ENCODE peak calls at places on chromosomes 4 and X, in five cellular contexts. G is fibroblast of pulmonary artery, Y is NCI-H187, P is cardiac muscle cell, M is GM19239. O is an unnamed sample.

GRCh38 chr4:2931765-2932560 is 31.2 kb downstream of the NOP14 start:
- DNase-seq in G (no peak), Y (no peak), P (no peak), M (peak), O (no peak)

GRCh38 chr4:106312377-106312776 is 3.6 kb downstream of the TBCK start:
- DNase-seq in G (peak), Y (no peak), P (no peak), M (no peak), O (no peak)

GRCh38 chr4:105088110-105088879 is 58.4 kb upstream of the TET2 start:
- DNase-seq in G (peak), Y (no peak), P (peak), M (no peak), O (no peak)

GRCh38 chrX:117973175-117974075 is 143.2 kb downstream of the KLHL13 start:
- DNase-seq in G (no peak), Y (no peak), P (no peak), M (no peak), O (no peak)

GRCh38 chrX:349196-349595 is 30.6 kb upstream of the GTPBP6 start:
- DNase-seq in G (peak), Y (no peak), P (peak), M (no peak), O (no peak)

GRCh38 chrX:129925305-129926092 is 19.5 kb downstream of the UTP14A start:
- DNase-seq in G (peak), Y (no peak), P (peak), M (no peak), O (peak)

GRCh38 chrX:118420462-118420861 is 74.6 kb downstream of the WDR44 start:
- DNase-seq in G (peak), Y (no peak), P (peak), M (peak), O (no peak)

GRCh38 chr4:41144812-41145211 is 69.5 kb downstream of the APBB2 start:
- DNase-seq in G (no peak), Y (no peak), P (peak), M (no peak), O (no peak)

GRCh38 chrX:136823175-136823574 is 42.4 kb upstream of the ARHGEF6 start:
- DNase-seq in G (no peak), Y (no peak), P (no peak), M (no peak), O (no peak)

GRCh38 chr4:84870398-84871163 is 95.9 kb downstream of the WDFY3 start:
- DNase-seq in G (peak), Y (no peak), P (peak), M (no peak), O (no peak)

GRCh38 chr4:15956179-15956850 is 6.7 kb downstream of the FGFBP2 start:
- DNase-seq in G (peak), Y (peak), P (peak), M (peak), O (peak)

GRCh38 chr4:141807073-141807472 is 170.7 kb downstream of the IL15 start:
- DNase-seq in G (peak), Y (no peak), P (peak), M (no peak), O (no peak)

GRCh38 chr4:99404595-99405287 is 30.4 kb downstream of the ADH7 start:
- DNase-seq in G (peak), Y (no peak), P (peak), M (peak), O (no peak)

GRCh38 chrX:34350552-34350951 is 218.4 kb upstream of the FAM47A start:
- DNase-seq in G (peak), Y (no peak), P (peak), M (no peak), O (no peak)

GRCh38 chr4:9898596-9899345 is 117.3 kb downstream of the DRD5 start:
- DNase-seq in G (peak), Y (no peak), P (peak), M (no peak), O (no peak)

GRCh38 chr4:169070071-169070894 is 60.2 kb upstream of the CBR4 start:
- DNase-seq in G (peak), Y (peak), P (peak), M (no peak), O (no peak)

GRCh38 chrX:107747596-107748161 is 27.9 kb downstream of the TSC22D3 start:
- DNase-seq in G (peak), Y (no peak), P (peak), M (no peak), O (no peak)

GRCh38 chr4:147940144-147940543 is 208.3 kb downstream of the ARHGAP10 start:
- DNase-seq in G (no peak), Y (no peak), P (peak), M (no peak), O (no peak)

GRCh38 chr4:81466841-81467671 is 4.7 kb downstream of the RASGEF1B start:
- DNase-seq in G (peak), Y (peak), P (peak), M (peak), O (peak)

GRCh38 chrX:153406011-153406410 is 4.9 kb upstream of the PNMA6E start:
- DNase-seq in G (no peak), Y (no peak), P (no peak), M (no peak), O (no peak)

GRCh38 chr4:8618961-8619720 is 26.6 kb downstream of the CPZ start:
- DNase-seq in G (no peak), Y (no peak), P (no peak), M (no peak), O (no peak)

GRCh38 chr4:153564630-153565525 is 98.7 kb downstream of the TMEM131L start:
- DNase-seq in G (peak), Y (no peak), P (no peak), M (no peak), O (no peak)

GRCh38 chr4:26568446-26568994 is 15.4 kb upstream of the TBC1D19 start:
- DNase-seq in G (peak), Y (no peak), P (peak), M (no peak), O (no peak)

GRCh38 chrX:4249401-4249800 is 536.0 kb upstream of the PRKX start:
- DNase-seq in G (no peak), Y (no peak), P (no peak), M (no peak), O (no peak)

GRCh38 chr4:53067125-53067802 is 205.1 kb downstream of the RASL11B start:
- DNase-seq in G (no peak), Y (no peak), P (no peak), M (no peak), O (no peak)

GRCh38 chr4:3773552-3774001 is 7.4 kb downstream of the ADRA2C start:
- DNase-seq in G (no peak), Y (no peak), P (no peak), M (no peak), O (no peak)

GRCh38 chr4:155973639-155974475 is 20.2 kb upstream of the CTSO start:
- DNase-seq in G (peak), Y (no peak), P (peak), M (no peak), O (no peak)

GRCh38 chr4:53040459-53040815 is 178.3 kb downstream of the RASL11B start:
- DNase-seq in G (peak), Y (no peak), P (peak), M (no peak), O (no peak)

GRCh38 chr4:159283697-159284492 is 181.0 kb downstream of the RAPGEF2 start:
- DNase-seq in G (peak), Y (no peak), P (peak), M (no peak), O (no peak)

GRCh38 chr4:60865238-60865637 is 334.9 kb upstream of the ADGRL3 start:
- DNase-seq in G (peak), Y (no peak), P (peak), M (no peak), O (no peak)

GRCh38 chr4:89006307-89006706 is 50.7 kb downstream of the FAM13A start:
- DNase-seq in G (no peak), Y (no peak), P (no peak), M (no peak), O (no peak)

GRCh38 chrX:112841820-112842157 is 1.2 kb upstream of the AMOT start:
- DNase-seq in G (no peak), Y (no peak), P (no peak), M (no peak), O (no peak)

GRCh38 chr4:145098675-145099037 is 545 bp downstream of the ABCE1 start:
- DNase-seq in G (peak), Y (peak), P (peak), M (no peak), O (no peak)

GRCh38 chr4:67963345-67963744 is at the start of gene TMPRSS11A:
- DNase-seq in G (no peak), Y (no peak), P (no peak), M (no peak), O (no peak)

GRCh38 chr4:168484626-168485025 is 4.3 kb upstream of the DDX60L start:
- DNase-seq in G (peak), Y (no peak), P (peak), M (no peak), O (no peak)

GRCh38 chrX:110066488-110067225 is 63.7 kb downstream of the TMEM164 start:
- DNase-seq in G (no peak), Y (no peak), P (no peak), M (no peak), O (no peak)

GRCh38 chr4:6342530-6343293 is 73.1 kb downstream of the WFS1 start:
- DNase-seq in G (peak), Y (no peak), P (peak), M (no peak), O (no peak)

GRCh38 chrX:39477438-39478120 is 620.2 kb downstream of the BCOR start:
- DNase-seq in G (peak), Y (no peak), P (peak), M (no peak), O (no peak)

GRCh38 chr4:84177831-84178230 is 321.3 kb downstream of the NKX6-1 start:
- DNase-seq in G (no peak), Y (no peak), P (no peak), M (no peak), O (no peak)

O was measured in effector CD8-positive, alpha-beta T cell.